ENCODE peak calls at places on chromosomes 11 and 22, in five cellular contexts. A is Calu3, H is fibroblast of mammary gland, C is lower lobe of right lung, V is kidney. U is an unnamed sample.

GRCh38 chr11:15170170-15170569 is 55.4 kb downstream of the INSC start:
- DNase-seq in C (no peak), H (peak; percentile 56), A (no peak), V (no peak), U (no peak)

GRCh38 chr11:35105319-35106063 is 33.5 kb upstream of the CD44 start:
- DNase-seq in V (no peak), C (no peak), H (peak; percentile 31), A (no peak), U (peak; percentile 43)

GRCh38 chr11:58046231-58046630 is 15.5 kb downstream of the OR6Q1 start:
- DNase-seq in H (no peak), C (no peak), A (no peak), V (no peak), U (no peak)

GRCh38 chr22:49763696-49764095 is 64.0 kb downstream of the BRD1 start:
- DNase-seq in C (peak; percentile 32), V (peak; percentile 54), A (no peak), H (no peak), U (peak; percentile 8)

GRCh38 chr22:44172370-44173108 is 8.2 kb upstream of the PARVG start:
- DNase-seq in V (peak; percentile 77), C (peak; percentile 92), A (no peak), H (peak; percentile 34), U (peak; percentile 73)

GRCh38 chr11:85855341-85855656 is at the start of gene CCDC83:
- DNase-seq in H (no peak), C (no peak), V (no peak), A (no peak), U (no peak)

GRCh38 chr22:44145544-44145943 is 35.2 kb upstream of the PARVG start:
- DNase-seq in H (no peak), V (no peak), C (no peak), A (no peak), U (peak; percentile 79)

GRCh38 chr11:46912526-46913150 is 5.7 kb downstream of the LRP4 start:
- DNase-seq in H (no peak), C (no peak), A (no peak), V (no peak), U (no peak)

GRCh38 chr11:70783356-70783755 is 385.0 kb downstream of the CTTN start:
- DNase-seq in V (no peak), C (no peak), A (no peak), H (no peak), U (no peak)

GRCh38 chr22:26320469-26320868 is 108.6 kb upstream of the ASPHD2 start:
- DNase-seq in A (no peak), V (no peak), C (no peak), H (no peak), U (no peak)

GRCh38 chr11:2825886-2826678 is 59.5 kb downstream of the CDKN1C start:
- DNase-seq in C (peak; percentile 72), V (peak; percentile 90), A (peak; percentile 81), H (peak; percentile 93), U (peak; percentile 71)

GRCh38 chr11:61303725-61304124 is 8.6 kb upstream of the VWCE start:
- DNase-seq in C (no peak), H (no peak), V (no peak), A (no peak), U (no peak)